ENCODE peak calls at places on chromosomes 6 and 20, in five cellular contexts. K, X, H, J and D are unnamed samples.

GRCh38 chr6:47168176-47168575 is 126.0 kb upstream of the ADGRF1 start:
- DNase-seq in J (peak; percentile 30), X (peak; percentile 32), H (no peak), K (no peak), D (peak; percentile 18)

GRCh38 chr6:41150671-41151070 is 3.5 kb downstream of the TREML1 start:
- DNase-seq in J (no peak), K (no peak), H (no peak), X (no peak), D (no peak)

GRCh38 chr6:74277749-74278148 is 581.7 kb downstream of the CD109 start:
- DNase-seq in H (no peak), J (no peak), K (no peak), X (no peak), D (no peak)

GRCh38 chr20:59993736-59994484 is 35.7 kb downstream of the CDH26 start:
- DNase-seq in J (no peak), H (no peak), K (no peak), X (no peak), D (no peak)

GRCh38 chr6:139473239-139473701 is 98.8 kb upstream of the CITED2 start:
- DNase-seq in X (peak; percentile 39), K (no peak), J (no peak), H (peak; percentile 66), D (peak; percentile 56)

GRCh38 chr6:156777866-156778614 is 862 bp downstream of the ARID1B start:
- DNase-seq in K (peak; percentile 67), H (peak; percentile 79), X (peak; percentile 29), J (peak; percentile 71), D (peak; percentile 56)

GRCh38 chr6:157201083-157201482 is 122.2 kb downstream of the TMEM242 start:
- DNase-seq in X (no peak), H (no peak), K (no peak), J (no peak), D (no peak)

GRCh38 chr20:53866787-53867740 is 203.3 kb downstream of the BCAS1 start:
- DNase-seq in K (no peak), H (no peak), J (no peak), X (no peak), D (no peak)

GRCh38 chr6:52745764-52746201 is 17.5 kb downstream of the GSTA2 start:
- DNase-seq in X (no peak), J (no peak), H (no peak), K (no peak), D (no peak)

GRCh38 chr20:739736-740135 is 28.6 kb downstream of the SLC52A3 start:
- DNase-seq in J (no peak), H (no peak), X (no peak), K (no peak), D (no peak)

GRCh38 chr20:22652685-22653568 is 68.6 kb upstream of the FOXA2 start:
- DNase-seq in K (peak; percentile 52), J (no peak), H (no peak), X (no peak), D (no peak)

GRCh38 chr20:25460591-25461280 is 53.3 kb downstream of the GINS1 start:
- DNase-seq in X (no peak), H (no peak), K (no peak), J (no peak), D (no peak)

GRCh38 chr20:49687595-49688567 is 25.8 kb downstream of the B4GALT5 start:
- DNase-seq in J (peak; percentile 83), X (no peak), K (no peak), H (no peak), D (no peak)

GRCh38 chr6:146481527-146481926 is 62.1 kb upstream of the RAB32 start:
- DNase-seq in J (no peak), X (no peak), H (no peak), K (no peak), D (no peak)

GRCh38 chr6:122482750-122483080 is 11.1 kb upstream of the SERINC1 start:
- DNase-seq in X (no peak), K (no peak), J (peak; percentile 33), H (no peak), D (no peak)

GRCh38 chr6:20919677-20920385 is 385.6 kb downstream of the CDKAL1 start:
- DNase-seq in K (no peak), X (no peak), J (no peak), H (no peak), D (no peak)

GRCh38 chr6:11368264-11368663 is 135.8 kb upstream of the NEDD9 start:
- DNase-seq in H (no peak), K (no peak), X (no peak), J (no peak), D (no peak)

GRCh38 chr20:45467861-45468260 is 1.7 kb upstream of the WFDC2 start:
- DNase-seq in H (no peak), J (no peak), K (no peak), X (no peak), D (no peak)

GRCh38 chr20:3805594-3806264 is 9.6 kb downstream of the CDC25B start:
- DNase-seq in X (no peak), K (no peak), J (peak; percentile 62), H (peak; percentile 61), D (no peak)

GRCh38 chr6:100257661-100258395 is 206.9 kb downstream of the SIM1 start:
- DNase-seq in K (no peak), X (no peak), J (peak; percentile 83), H (no peak), D (no peak)

GRCh38 chr6:28737750-28738395 is 185.9 kb downstream of the TRIM27 start:
- DNase-seq in J (peak; percentile 61), X (no peak), H (no peak), K (no peak), D (no peak)

GRCh38 chr6:88050140-88050818 is 2.6 kb downstream of the SPACA1 start:
- DNase-seq in H (no peak), X (no peak), J (no peak), K (no peak), D (no peak)

GRCh38 chr6:73710470-73710869 is 14.5 kb downstream of the CD109 start:
- DNase-seq in X (peak; percentile 35), K (no peak), J (peak; percentile 43), H (no peak), D (no peak)

GRCh38 chr6:40378071-40378724 is 209.0 kb downstream of the LRFN2 start:
- DNase-seq in J (peak; percentile 66), X (peak; percentile 1), H (no peak), K (peak; percentile 46), D (no peak)

GRCh38 chr6:53894086-53894485 is 99.3 kb downstream of the LRRC1 start:
- DNase-seq in J (peak; percentile 1), X (no peak), H (no peak), K (no peak), D (no peak)

GRCh38 chr6:99002826-99003225 is 55.1 kb upstream of the FBXL4 start:
- DNase-seq in J (no peak), X (no peak), K (no peak), H (no peak), D (no peak)

GRCh38 chr20:51154708-51155690 is 132.1 kb upstream of the KCNG1 start:
- DNase-seq in H (no peak), X (no peak), K (no peak), J (no peak), D (no peak)

GRCh38 chr20:1341561-1342265 is 12.8 kb upstream of the SDCBP2 start:
- DNase-seq in X (no peak), J (no peak), K (peak; percentile 30), H (no peak), D (no peak)

GRCh38 chr6:44980841-44981240 is 347.3 kb upstream of the RUNX2 start:
- DNase-seq in H (no peak), K (no peak), X (no peak), J (no peak), D (no peak)

GRCh38 chr20:48191200-48191599 is 405.9 kb upstream of the SULF2 start:
- DNase-seq in H (no peak), X (no peak), J (no peak), K (no peak), D (no peak)

GRCh38 chr6:150720774-150721233 is 121.1 kb downstream of the PLEKHG1 start:
- DNase-seq in H (no peak), K (no peak), X (no peak), J (no peak), D (no peak)

GRCh38 chr20:19260412-19261090 is 48.1 kb downstream of the SLC24A3 start:
- DNase-seq in H (no peak), K (no peak), X (no peak), J (no peak), D (no peak)

GRCh38 chr20:50172347-50173013 is 18.1 kb upstream of the CEBPB start:
- DNase-seq in X (peak; percentile 71), K (peak; percentile 89), J (no peak), H (peak; percentile 90), D (peak; percentile 86)

GRCh38 chr20:44335675-44336074 is 1.2 kb upstream of the R3HDML start:
- DNase-seq in X (no peak), K (no peak), J (no peak), H (no peak), D (no peak)

DNA sequence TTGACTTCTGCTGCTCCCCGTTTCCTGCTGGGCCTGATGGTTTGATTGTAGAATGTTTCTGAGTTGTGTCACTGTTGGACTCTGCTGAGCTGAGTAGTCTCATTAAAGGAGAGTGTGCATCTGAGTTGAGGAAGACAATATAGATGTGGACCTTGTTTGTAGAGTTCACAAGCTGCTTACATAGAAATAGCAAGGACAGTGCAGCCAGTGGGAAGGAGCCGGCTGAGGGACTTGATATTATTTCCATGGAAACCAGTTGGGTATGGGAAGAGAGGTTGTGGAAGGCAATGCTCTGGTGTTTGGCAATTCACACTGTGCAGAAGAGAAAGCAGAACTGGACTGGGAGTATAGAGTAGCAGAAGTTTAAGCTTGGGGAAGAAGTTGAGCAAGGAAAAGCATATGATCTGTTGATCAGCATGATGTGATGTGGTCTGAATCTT is 14.8 kb downstream of the IGF2R start:
- DNase-seq in K (no peak), J (no peak), X (no peak), H (no peak), D (no peak)
- H3K4me3 ChIP-seq in K (no peak overlapping the region), J (no peak overlapping the region), X (no peak overlapping the region), H (no peak overlapping the region), D (no peak overlapping the region)

GRCh38 chr20:10761786-10762185 is 88.0 kb upstream of the JAG1 start:
- DNase-seq in X (no peak), H (no peak), K (no peak), J (no peak), D (no peak)
- TF ChIP-seq EP300 in X (no peak), H (no peak), K (no peak), J (no peak), D (no peak)

DNA sequence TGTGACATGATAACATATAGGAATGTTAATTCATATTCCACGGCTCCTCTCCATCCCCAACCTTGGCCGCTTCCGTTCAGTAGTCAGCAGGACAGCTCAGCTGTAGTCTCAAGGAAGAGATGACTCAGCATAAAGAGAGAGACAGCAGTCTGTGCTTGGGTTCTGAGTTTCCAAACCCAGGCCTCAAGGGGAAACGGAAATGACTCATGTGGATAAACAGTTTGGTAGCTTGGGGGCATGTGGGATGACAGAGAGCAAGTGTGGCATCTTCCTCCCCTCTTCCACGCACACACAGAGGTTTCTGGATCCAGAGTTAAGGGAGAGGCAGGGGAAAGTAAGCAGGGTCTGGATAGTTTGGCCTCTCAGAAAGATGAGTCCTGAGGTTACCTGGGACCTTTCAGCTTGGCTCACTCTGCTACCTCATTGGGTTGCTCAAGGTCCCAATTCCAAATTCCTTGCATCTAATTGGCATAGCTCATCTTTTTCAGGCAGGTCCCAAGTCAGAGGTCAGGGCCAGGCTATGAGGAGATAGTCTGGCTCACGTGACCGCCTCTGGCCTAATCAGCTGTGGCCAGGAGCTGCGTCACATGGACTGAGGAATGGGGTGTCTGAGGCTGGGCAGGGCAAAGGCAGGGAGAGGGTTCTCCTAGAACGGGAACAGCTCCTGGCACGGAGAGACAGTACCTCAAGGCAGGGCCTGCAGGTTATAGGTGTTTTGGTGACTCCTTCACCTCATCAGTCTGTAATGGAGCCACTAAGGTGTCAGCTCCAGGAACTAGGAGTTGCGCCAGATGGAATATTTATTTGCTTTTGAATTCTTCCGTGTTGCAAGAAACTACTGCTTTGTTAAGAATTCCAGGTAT is 36.5 kb upstream of the MLN start:
- DNase-seq in H (no peak), K (no peak), X (peak; percentile 38), J (peak; percentile 94), D (no peak)
- TF ChIP-seq POLR2A in H (no peak), K (no peak), X (no peak), J (peak; percentile 48), D (no peak)

GRCh38 chr6:27237089-27237723 is 10.3 kb upstream of the PRSS16 start:
- DNase-seq in X (no peak), J (peak; percentile 91), H (no peak), K (peak; percentile 87), D (no peak)
- H3K4me3 ChIP-seq in X (no peak overlapping the region), J (peak overlapping the region; percentile 20), H (no peak overlapping the region), K (peak overlapping the region; percentile 91), D (no peak overlapping the region)